ENCODE peak calls at places on chromosome 21, in ten cellular contexts. O is HFFc6, G is ACHN, I is PC-9, Y is KBM-7, W is ELF-1, R is adipocyte, A is AG09309, J is WTC11, V is memory B cell. N is an unnamed sample.

GRCh38 chr21:34790341-34790740 is 121.5 kb downstream of the CLIC6 start:
- DNase-seq in Y (no peak), V (no peak), G (no peak), R (no peak), W (no peak), I (no peak), J (no peak), O (no peak), A (no peak), N (no peak)

GRCh38 chr21:24290151-24290833 is 1317.0 kb downstream of the MRPL39 start:
- DNase-seq in V (no peak), J (no peak), G (no peak), O (no peak), W (no peak), Y (no peak), A (no peak), I (no peak), R (no peak), N (no peak)

GRCh38 chr21:16509466-16509865 is 779.7 kb downstream of the USP25 start:
- DNase-seq in Y (no peak), R (peak; percentile 71), I (no peak), W (no peak), O (peak; percentile 35), G (no peak), A (peak; percentile 74), V (no peak), J (no peak), N (no peak)

GRCh38 chr21:41256771-41257702 is 59.6 kb upstream of the FAM3B start:
- DNase-seq in R (no peak), Y (no peak), J (no peak), O (no peak), G (no peak), V (no peak), A (no peak), I (no peak), W (no peak), N (no peak)

GRCh38 chr21:42062543-42063022 is 8.5 kb upstream of the UMODL1 start:
- DNase-seq in R (no peak), Y (peak; percentile 75), V (peak; percentile 78), W (no peak), A (no peak), I (no peak), J (no peak), G (no peak), O (no peak), N (no peak)

GRCh38 chr21:41589131-41589530 is 81.2 kb upstream of the TMPRSS2 start:
- DNase-seq in R (no peak), G (no peak), I (no peak), W (no peak), J (no peak), Y (no peak), O (no peak), A (no peak), V (no peak), N (no peak)

GRCh38 chr21:35611752-35612151 is 448.6 kb downstream of the SETD4 start:
- DNase-seq in V (no peak), G (no peak), Y (no peak), A (no peak), W (no peak), O (peak; percentile 39), J (no peak), R (peak; percentile 53), I (no peak), N (no peak)

GRCh38 chr21:36635991-36636390 is 62.9 kb upstream of the SIM2 start:
- DNase-seq in O (no peak), J (no peak), A (no peak), I (no peak), R (no peak), G (no peak), Y (no peak), V (no peak), W (no peak), N (no peak)

GRCh38 chr21:36079671-36080070 is 9.8 kb downstream of the CBR1 start:
- DNase-seq in R (no peak), A (no peak), Y (peak; percentile 40), I (no peak), W (no peak), J (no peak), O (no peak), G (no peak), V (no peak), N (no peak)

GRCh38 chr21:42617476-42617875 is 35.9 kb upstream of the PDE9A start:
- DNase-seq in I (no peak), J (no peak), W (no peak), G (no peak), V (no peak), R (no peak), Y (no peak), O (no peak), A (no peak), N (no peak)

GRCh38 chr21:45019076-45019886 is 55.1 kb upstream of the ADARB1 start:
- DNase-seq in V (no peak), J (peak; percentile 33), W (no peak), I (no peak), G (no peak), O (no peak), R (peak; percentile 44), A (no peak), Y (no peak), N (no peak)

GRCh38 chr21:35909456-35910178 is 150.7 kb downstream of the SETD4 start:
- DNase-seq in R (peak; percentile 61), I (no peak), V (no peak), Y (no peak), O (no peak), J (no peak), G (no peak), A (no peak), W (no peak), N (no peak)

GRCh38 chr21:35399706-35400105 is 350.6 kb upstream of the RUNX1 start:
- DNase-seq in O (no peak), V (no peak), I (no peak), J (no peak), W (no peak), A (no peak), G (peak; percentile 32), Y (peak; percentile 39), R (no peak), N (no peak)

GRCh38 chr21:38440746-38441145 is 57.5 kb downstream of the ERG start:
- DNase-seq in G (peak; percentile 2), R (peak; percentile 63), W (peak; percentile 72), I (peak; percentile 1), O (peak; percentile 91), A (peak; percentile 75), V (no peak), Y (peak; percentile 52), J (no peak), N (peak; percentile 98)

GRCh38 chr21:36948686-36949085 is 17.8 kb downstream of the HLCS start:
- DNase-seq in W (no peak), J (no peak), O (no peak), A (peak; percentile 11), G (no peak), I (no peak), V (no peak), Y (no peak), R (peak; percentile 60), N (no peak)

GRCh38 chr21:38875694-38876492 is 70.2 kb downstream of the ETS2 start:
- DNase-seq in R (peak; percentile 37), G (no peak), O (no peak), W (no peak), V (no peak), I (no peak), J (no peak), A (peak; percentile 79), Y (peak; percentile 62), N (no peak)

GRCh38 chr21:37636152-37636860 is 269.7 kb downstream of the DYRK1A start:
- DNase-seq in G (no peak), J (no peak), Y (no peak), A (peak; percentile 79), W (no peak), I (peak; percentile 35), V (no peak), O (peak; percentile 82), R (peak; percentile 84), N (peak; percentile 75)

GRCh38 chr21:42466700-42467612 is 29.1 kb downstream of the RSPH1 start:
- DNase-seq in O (no peak), A (no peak), I (peak; percentile 60), G (peak; percentile 31), W (peak; percentile 75), Y (peak; percentile 83), J (no peak), R (peak; percentile 10), V (no peak), N (peak; percentile 86)

GRCh38 chr21:36265431-36265830 is 54.6 kb upstream of the MORC3 start:
- DNase-seq in R (no peak), A (no peak), G (no peak), J (no peak), I (no peak), W (no peak), O (no peak), V (no peak), Y (no peak), N (no peak)

GRCh38 chr21:16133248-16133647 is 403.5 kb downstream of the USP25 start:
- DNase-seq in A (no peak), I (no peak), O (no peak), V (no peak), J (no peak), Y (no peak), W (no peak), G (no peak), R (no peak), N (no peak)

GRCh38 chr21:46402421-46402820 is 56.3 kb upstream of the DIP2A start:
- DNase-seq in O (no peak), J (no peak), A (no peak), W (peak; percentile 35), Y (no peak), I (no peak), R (no peak), V (no peak), G (no peak), N (no peak)

GRCh38 chr21:38505654-38506523 is 7.6 kb upstream of the ERG start:
- DNase-seq in R (peak; percentile 91), G (peak; percentile 40), O (peak; percentile 60), Y (peak; percentile 80), V (no peak), W (peak; percentile 62), A (peak; percentile 37), I (peak; percentile 12), J (no peak), N (peak; percentile 45)

GRCh38 chr21:46097826-46098286 is at the start of gene COL6A2:
- DNase-seq in V (no peak), W (peak; percentile 32), J (peak; percentile 77), Y (peak; percentile 30), I (peak; percentile 49), A (no peak), G (peak; percentile 50), R (peak; percentile 89), O (no peak), N (no peak)

GRCh38 chr21:43958364-43959158 is 53.5 kb upstream of the TRAPPC10 start:
- DNase-seq in V (no peak), I (no peak), J (no peak), O (no peak), W (no peak), A (no peak), G (no peak), Y (no peak), R (no peak), N (no peak)

GRCh38 chr21:32143222-32143939 is 135.5 kb downstream of the MIS18A start:
- DNase-seq in J (peak; percentile 23), G (no peak), Y (peak; percentile 0), V (no peak), O (no peak), R (peak; percentile 60), W (peak; percentile 26), I (no peak), A (peak; percentile 16), N (no peak)

GRCh38 chr21:41928621-41929220 is 25.1 kb downstream of the C2CD2 start:
- DNase-seq in W (no peak), O (no peak), G (no peak), J (no peak), A (no peak), V (no peak), Y (peak; percentile 84), I (no peak), R (no peak), N (no peak)

GRCh38 chr21:38814126-38815059 is 8.7 kb downstream of the ETS2 start:
- DNase-seq in Y (no peak), G (no peak), W (peak; percentile 81), A (no peak), O (no peak), I (no peak), V (no peak), J (no peak), R (no peak), N (no peak)

GRCh38 chr21:27213328-27213727 is 246.4 kb upstream of the ADAMTS5 start:
- DNase-seq in O (peak; percentile 10), W (no peak), G (peak; percentile 42), R (peak; percentile 31), A (no peak), V (no peak), I (no peak), J (no peak), Y (no peak), N (no peak)

N was measured in RCC 7860.